ENCODE peak calls at places on chromosomes 7 and 10, in six cellular contexts. F is H9, S is neuronal stem cell, N is IMR-90, T is H1, W is mesenchymal stem cell. O is an unnamed sample.

GRCh38 chr7:82674319-82674718 is 230.7 kb upstream of the CACNA2D1 start:
- DNase-seq in F (no peak), S (no peak), N (peak), T (no peak), W (peak), O (no peak)

GRCh38 chr7:122518488-122518887 is 180.4 kb downstream of the RNF133 start:
- DNase-seq in F (no peak), S (no peak), N (no peak), T (no peak), W (no peak), O (no peak)

GRCh38 chr10:102641398-102641797 is 2.9 kb upstream of the TRIM8 start:
- DNase-seq in F (no peak), S (no peak), N (no peak), T (no peak), W (no peak), O (peak)

GRCh38 chr10:51821045-51821444 is 121.7 kb upstream of the CSTF2T start:
- DNase-seq in F (no peak), S (no peak), N (no peak), T (no peak), W (peak), O (no peak)

GRCh38 chr7:55144333-55144954 is 125.6 kb downstream of the EGFR start:
- DNase-seq in F (peak), S (no peak), N (no peak), T (peak), W (no peak), O (peak)

GRCh38 chr7:74544706-74545469 is 91.2 kb downstream of the GTF2IRD1 start:
- DNase-seq in F (peak), S (peak), N (peak), T (peak), W (peak), O (peak)

GRCh38 chr7:2517004-2517403 is 2.6 kb upstream of the LFNG start:
- DNase-seq in F (no peak), S (no peak), N (peak), T (no peak), W (peak), O (no peak)

GRCh38 chr10:26367771-26368170 is 70.4 kb upstream of the APBB1IP start:
- DNase-seq in F (peak), S (peak), N (no peak), T (peak), W (peak), O (peak)

GRCh38 chr10:132375116-132375794 is 21.7 kb upstream of the PWWP2B start:
- DNase-seq in F (no peak), S (no peak), N (no peak), T (no peak), W (no peak), O (peak)

GRCh38 chr7:131011976-131012375 is 278.0 kb upstream of the KLF14 start:
- DNase-seq in F (no peak), S (no peak), N (peak), T (no peak), W (peak), O (no peak)

GRCh38 chr7:2934211-2934731 is 90.2 kb upstream of the GNA12 start:
- DNase-seq in F (peak), S (no peak), N (peak), T (no peak), W (peak), O (peak)

GRCh38 chr7:16668049-16668858 is 22.3 kb downstream of the BZW2 start:
- DNase-seq in F (no peak), S (no peak), N (peak), T (no peak), W (peak), O (peak)

GRCh38 chr10:49518982-49519578 is 19.8 kb downstream of the ERCC6 start:
- DNase-seq in F (peak), S (peak), N (peak), T (peak), W (peak), O (peak)

GRCh38 chr7:40239755-40240303 is 105.0 kb downstream of the SUGCT start:
- DNase-seq in F (no peak), S (no peak), N (no peak), T (no peak), W (no peak), O (no peak)

GRCh38 chr7:40248681-40249080 is 113.9 kb downstream of the SUGCT start:
- DNase-seq in F (no peak), S (no peak), N (no peak), T (no peak), W (no peak), O (no peak)

GRCh38 chr7:40243076-40243475 is 108.3 kb downstream of the SUGCT start:
- DNase-seq in F (no peak), S (no peak), N (peak), T (no peak), W (no peak), O (no peak)

GRCh38 chr7:40244226-40244625 is 109.4 kb downstream of the SUGCT start:
- DNase-seq in F (no peak), S (no peak), N (no peak), T (no peak), W (no peak), O (no peak)
- H2AK5ac ChIP-seq in F (no peak), S (no peak), N (no peak), T (no peak), W (no peak), O (no peak)

GRCh38 chr7:27244488-27245123 is 2.0 kb downstream of the EVX1 start:
- DNase-seq in F (peak), S (no peak), N (no peak), T (peak), W (no peak), O (no peak)

GRCh38 chr7:27242046-27242579 is 489 bp upstream of the EVX1 start:
- DNase-seq in F (no peak), S (no peak), N (no peak), T (no peak), W (no peak), O (no peak)

GRCh38 chr7:27245124-27245797 is 2.7 kb downstream of the EVX1 start:
- DNase-seq in F (peak), S (no peak), N (no peak), T (peak), W (no peak), O (no peak)

GRCh38 chr7:27242580-27243339 is at the start of gene EVX1:
- DNase-seq in F (peak), S (no peak), N (peak), T (peak), W (peak), O (peak)

GRCh38 chr7:27243340-27244163 is 950 bp downstream of the EVX1 start:
- DNase-seq in F (peak), S (no peak), N (no peak), T (peak), W (no peak), O (no peak)
- H2AFZ ChIP-seq in F (no peak), S (peak), N (peak), T (no peak), W (no peak), O (no peak)

DNA sequence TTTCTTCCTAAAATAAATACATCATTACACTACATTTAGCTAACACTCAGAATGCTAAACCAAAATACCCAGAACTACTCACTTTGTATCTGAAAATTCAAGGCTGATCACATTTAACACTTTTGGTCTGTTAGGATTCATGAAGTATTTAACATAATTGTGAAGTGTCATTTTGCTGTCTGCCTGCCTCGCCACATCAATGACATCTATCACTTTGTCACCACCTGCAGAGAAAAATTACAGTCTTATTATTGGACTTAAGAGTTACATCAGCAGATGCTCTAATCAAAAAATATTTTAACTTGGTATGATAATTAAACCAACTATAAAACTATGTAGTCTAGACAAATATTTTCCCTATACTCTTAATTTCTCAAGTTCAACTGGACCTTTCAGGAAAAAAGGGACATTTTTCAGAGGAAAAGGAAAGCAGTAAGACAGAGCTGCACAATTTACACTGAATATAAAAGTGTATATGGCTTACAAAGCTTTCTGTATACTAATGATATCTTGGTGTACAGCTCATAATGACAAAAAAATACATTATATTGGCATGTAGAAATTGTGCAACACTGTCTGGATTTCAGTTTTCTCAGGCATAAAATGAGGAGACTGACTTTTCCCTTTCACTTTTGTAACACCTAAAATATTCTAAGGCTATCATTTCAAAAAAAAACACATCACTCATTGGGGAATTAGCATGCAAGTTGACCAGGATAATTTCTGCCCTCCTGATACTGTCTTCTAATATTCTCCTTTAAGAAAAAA is 49.2 kb downstream of the KDM7A start:
- DNase-seq in F (no peak), S (no peak), N (no peak), T (no peak), W (no peak), O (no peak)
- H4K91ac ChIP-seq in F (no peak), S (no peak), N (no peak), T (no peak), W (no peak), O (no peak)

DNA sequence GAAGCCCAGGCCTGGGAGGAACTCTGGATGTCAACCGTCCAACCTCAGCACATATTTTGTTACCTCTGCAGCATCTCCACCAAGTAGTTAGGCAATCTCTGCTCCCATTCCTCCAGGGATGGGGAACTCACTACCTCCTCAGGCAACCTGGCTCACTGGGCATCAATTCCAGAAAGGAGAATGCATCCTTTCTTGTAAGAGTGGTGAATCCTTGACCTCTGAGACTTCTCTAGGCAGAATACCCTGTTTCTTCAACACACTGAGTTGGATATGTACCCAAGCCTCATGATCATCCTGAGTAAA is 136.7 kb upstream of the ZMIZ1 start:
- DNase-seq in F (no peak), S (no peak), N (no peak), T (no peak), W (no peak), O (no peak)
- H2AK5ac ChIP-seq in F (no peak), S (peak), N (peak), T (no peak), W (peak), O (no peak)

O was measured in trophoblast cell.